ENCODE peak calls at places on chromosomes 11 and 22, in ten cellular contexts. One of them, this sample, is unnamed.

GRCh38 chr11:23423119-23423518 is 562.8 kb upstream of the CCDC179 start:
- DNase-seq in HepG2: no peak
- DNase-seq in SJSA1: no peak
- DNase-seq in nucleus accumbens: no peak
- DNase-seq in lung microvascular endothelial cell: no peak
- DNase-seq in Peyer's patch: no peak
- DNase-seq in NCI-H1436: no peak
- DNase-seq in activated naive CD4-positive, alpha-beta T cell treated with anti-CD3 and anti-CD28 coated beads, Interleukin-2, amount 50 U/mL, for 16 hours: no peak
- DNase-seq in endothelial cell: no peak
- DNase-seq in neuronal stem cell: no peak
- DNase-seq in this sample: no peak

GRCh38 chr11:8757047-8757446 is 74.5 kb downstream of the RPL27A start:
- DNase-seq in HepG2: peak
- DNase-seq in SJSA1: no peak
- DNase-seq in nucleus accumbens: no peak
- DNase-seq in lung microvascular endothelial cell: no peak
- DNase-seq in Peyer's patch: no peak
- DNase-seq in NCI-H1436: no peak
- DNase-seq in activated naive CD4-positive, alpha-beta T cell treated with anti-CD3 and anti-CD28 coated beads, Interleukin-2, amount 50 U/mL, for 16 hours: no peak
- DNase-seq in endothelial cell: no peak
- DNase-seq in neuronal stem cell: no peak
- DNase-seq in this sample: no peak

GRCh38 chr11:109970516-109971183 is 122.5 kb upstream of the ZC3H12C start:
- DNase-seq in HepG2: no peak
- DNase-seq in SJSA1: no peak
- DNase-seq in nucleus accumbens: no peak
- DNase-seq in lung microvascular endothelial cell: no peak
- DNase-seq in Peyer's patch: no peak
- DNase-seq in NCI-H1436: no peak
- DNase-seq in activated naive CD4-positive, alpha-beta T cell treated with anti-CD3 and anti-CD28 coated beads, Interleukin-2, amount 50 U/mL, for 16 hours: no peak
- DNase-seq in endothelial cell: no peak
- DNase-seq in neuronal stem cell: no peak
- DNase-seq in this sample: no peak

GRCh38 chr11:107043242-107043991 is 25.1 kb upstream of the GUCY1A2 start:
- DNase-seq in HepG2: no peak
- DNase-seq in SJSA1: peak
- DNase-seq in nucleus accumbens: no peak
- DNase-seq in lung microvascular endothelial cell: peak
- DNase-seq in Peyer's patch: no peak
- DNase-seq in NCI-H1436: no peak
- DNase-seq in activated naive CD4-positive, alpha-beta T cell treated with anti-CD3 and anti-CD28 coated beads, Interleukin-2, amount 50 U/mL, for 16 hours: no peak
- DNase-seq in endothelial cell: no peak
- DNase-seq in neuronal stem cell: no peak
- DNase-seq in this sample: no peak

GRCh38 chr11:129307162-129307561 is 68.5 kb upstream of the BARX2 start:
- DNase-seq in HepG2: no peak
- DNase-seq in SJSA1: no peak
- DNase-seq in nucleus accumbens: no peak
- DNase-seq in lung microvascular endothelial cell: no peak
- DNase-seq in Peyer's patch: no peak
- DNase-seq in NCI-H1436: no peak
- DNase-seq in activated naive CD4-positive, alpha-beta T cell treated with anti-CD3 and anti-CD28 coated beads, Interleukin-2, amount 50 U/mL, for 16 hours: no peak
- DNase-seq in endothelial cell: no peak
- DNase-seq in neuronal stem cell: no peak
- DNase-seq in this sample: no peak

GRCh38 chr22:44622147-44622427 is 79.9 kb upstream of the PRR5 start:
- DNase-seq in HepG2: no peak
- DNase-seq in SJSA1: no peak
- DNase-seq in nucleus accumbens: no peak
- DNase-seq in lung microvascular endothelial cell: no peak
- DNase-seq in Peyer's patch: no peak
- DNase-seq in NCI-H1436: peak
- DNase-seq in activated naive CD4-positive, alpha-beta T cell treated with anti-CD3 and anti-CD28 coated beads, Interleukin-2, amount 50 U/mL, for 16 hours: no peak
- DNase-seq in endothelial cell: peak
- DNase-seq in neuronal stem cell: peak
- DNase-seq in this sample: no peak

GRCh38 chr11:109033627-109034340 is 368.9 kb downstream of the DDX10 start:
- DNase-seq in HepG2: no peak
- DNase-seq in SJSA1: no peak
- DNase-seq in nucleus accumbens: no peak
- DNase-seq in lung microvascular endothelial cell: peak
- DNase-seq in Peyer's patch: no peak
- DNase-seq in NCI-H1436: no peak
- DNase-seq in activated naive CD4-positive, alpha-beta T cell treated with anti-CD3 and anti-CD28 coated beads, Interleukin-2, amount 50 U/mL, for 16 hours: no peak
- DNase-seq in endothelial cell: no peak
- DNase-seq in neuronal stem cell: no peak
- DNase-seq in this sample: no peak

GRCh38 chr11:20029193-20029592 is 131.1 kb downstream of the DBX1 start:
- DNase-seq in HepG2: no peak
- DNase-seq in SJSA1: no peak
- DNase-seq in nucleus accumbens: no peak
- DNase-seq in lung microvascular endothelial cell: no peak
- DNase-seq in Peyer's patch: no peak
- DNase-seq in NCI-H1436: no peak
- DNase-seq in activated naive CD4-positive, alpha-beta T cell treated with anti-CD3 and anti-CD28 coated beads, Interleukin-2, amount 50 U/mL, for 16 hours: no peak
- DNase-seq in endothelial cell: no peak
- DNase-seq in neuronal stem cell: no peak
- DNase-seq in this sample: no peak

GRCh38 chr22:20983081-20983745 is 1.1 kb downstream of the LZTR1 start:
- DNase-seq in HepG2: no peak
- DNase-seq in SJSA1: no peak
- DNase-seq in nucleus accumbens: no peak
- DNase-seq in lung microvascular endothelial cell: no peak
- DNase-seq in Peyer's patch: no peak
- DNase-seq in NCI-H1436: no peak
- DNase-seq in activated naive CD4-positive, alpha-beta T cell treated with anti-CD3 and anti-CD28 coated beads, Interleukin-2, amount 50 U/mL, for 16 hours: no peak
- DNase-seq in endothelial cell: no peak
- DNase-seq in neuronal stem cell: no peak
- DNase-seq in this sample: no peak

GRCh38 chr22:29799217-29799680 is 32.1 kb downstream of the UQCR10 start:
- DNase-seq in HepG2: peak
- DNase-seq in SJSA1: peak
- DNase-seq in nucleus accumbens: peak
- DNase-seq in lung microvascular endothelial cell: peak
- DNase-seq in Peyer's patch: peak
- DNase-seq in NCI-H1436: no peak
- DNase-seq in activated naive CD4-positive, alpha-beta T cell treated with anti-CD3 and anti-CD28 coated beads, Interleukin-2, amount 50 U/mL, for 16 hours: no peak
- DNase-seq in endothelial cell: no peak
- DNase-seq in neuronal stem cell: no peak
- DNase-seq in this sample: no peak

GRCh38 chr22:50439314-50440250 is 35.3 kb downstream of the SBF1 start:
- DNase-seq in HepG2: no peak
- DNase-seq in SJSA1: no peak
- DNase-seq in nucleus accumbens: no peak
- DNase-seq in lung microvascular endothelial cell: no peak
- DNase-seq in Peyer's patch: no peak
- DNase-seq in NCI-H1436: no peak
- DNase-seq in activated naive CD4-positive, alpha-beta T cell treated with anti-CD3 and anti-CD28 coated beads, Interleukin-2, amount 50 U/mL, for 16 hours: peak
- DNase-seq in endothelial cell: no peak
- DNase-seq in neuronal stem cell: no peak
- DNase-seq in this sample: no peak

GRCh38 chr22:19641254-19641982 is 72.9 kb upstream of the SEPTIN5 start:
- DNase-seq in HepG2: no peak
- DNase-seq in SJSA1: no peak
- DNase-seq in nucleus accumbens: no peak
- DNase-seq in lung microvascular endothelial cell: peak
- DNase-seq in Peyer's patch: no peak
- DNase-seq in NCI-H1436: peak
- DNase-seq in activated naive CD4-positive, alpha-beta T cell treated with anti-CD3 and anti-CD28 coated beads, Interleukin-2, amount 50 U/mL, for 16 hours: no peak
- DNase-seq in endothelial cell: peak
- DNase-seq in neuronal stem cell: peak
- DNase-seq in this sample: peak

GRCh38 chr22:38129856-38130255 is 19.4 kb upstream of the BAIAP2L2 start:
- DNase-seq in HepG2: no peak
- DNase-seq in SJSA1: no peak
- DNase-seq in nucleus accumbens: no peak
- DNase-seq in lung microvascular endothelial cell: no peak
- DNase-seq in Peyer's patch: no peak
- DNase-seq in NCI-H1436: no peak
- DNase-seq in activated naive CD4-positive, alpha-beta T cell treated with anti-CD3 and anti-CD28 coated beads, Interleukin-2, amount 50 U/mL, for 16 hours: no peak
- DNase-seq in endothelial cell: no peak
- DNase-seq in neuronal stem cell: no peak
- DNase-seq in this sample: no peak

GRCh38 chr11:82899191-82899820 is 924 bp downstream of the PRCP start:
- DNase-seq in HepG2: peak
- DNase-seq in SJSA1: no peak
- DNase-seq in nucleus accumbens: no peak
- DNase-seq in lung microvascular endothelial cell: no peak
- DNase-seq in Peyer's patch: peak
- DNase-seq in NCI-H1436: no peak
- DNase-seq in activated naive CD4-positive, alpha-beta T cell treated with anti-CD3 and anti-CD28 coated beads, Interleukin-2, amount 50 U/mL, for 16 hours: no peak
- DNase-seq in endothelial cell: no peak
- DNase-seq in neuronal stem cell: no peak
- DNase-seq in this sample: no peak

GRCh38 chr22:31211504-31211861 is 615 bp upstream of the LIMK2 start:
- DNase-seq in HepG2: no peak
- DNase-seq in SJSA1: no peak
- DNase-seq in nucleus accumbens: no peak
- DNase-seq in lung microvascular endothelial cell: no peak
- DNase-seq in Peyer's patch: no peak
- DNase-seq in NCI-H1436: no peak
- DNase-seq in activated naive CD4-positive, alpha-beta T cell treated with anti-CD3 and anti-CD28 coated beads, Interleukin-2, amount 50 U/mL, for 16 hours: no peak
- DNase-seq in endothelial cell: no peak
- DNase-seq in neuronal stem cell: no peak
- DNase-seq in this sample: no peak

GRCh38 chr11:128906185-128907065 is 15.3 kb downstream of the KCNJ5 start:
- DNase-seq in HepG2: no peak
- DNase-seq in SJSA1: no peak
- DNase-seq in nucleus accumbens: no peak
- DNase-seq in lung microvascular endothelial cell: no peak
- DNase-seq in Peyer's patch: no peak
- DNase-seq in NCI-H1436: no peak
- DNase-seq in activated naive CD4-positive, alpha-beta T cell treated with anti-CD3 and anti-CD28 coated beads, Interleukin-2, amount 50 U/mL, for 16 hours: no peak
- DNase-seq in endothelial cell: no peak
- DNase-seq in neuronal stem cell: no peak
- DNase-seq in this sample: no peak

GRCh38 chr11:36110698-36111410 is 167.0 kb downstream of the LDLRAD3 start:
- DNase-seq in HepG2: no peak
- DNase-seq in SJSA1: no peak
- DNase-seq in nucleus accumbens: no peak
- DNase-seq in lung microvascular endothelial cell: no peak
- DNase-seq in Peyer's patch: no peak
- DNase-seq in NCI-H1436: peak
- DNase-seq in activated naive CD4-positive, alpha-beta T cell treated with anti-CD3 and anti-CD28 coated beads, Interleukin-2, amount 50 U/mL, for 16 hours: no peak
- DNase-seq in endothelial cell: no peak
- DNase-seq in neuronal stem cell: no peak
- DNase-seq in this sample: no peak

GRCh38 chr11:6735306-6735705 is 36.5 kb downstream of the OR2AG2 start:
- DNase-seq in HepG2: no peak
- DNase-seq in SJSA1: no peak
- DNase-seq in nucleus accumbens: no peak
- DNase-seq in lung microvascular endothelial cell: peak
- DNase-seq in Peyer's patch: no peak
- DNase-seq in NCI-H1436: no peak
- DNase-seq in activated naive CD4-positive, alpha-beta T cell treated with anti-CD3 and anti-CD28 coated beads, Interleukin-2, amount 50 U/mL, for 16 hours: no peak
- DNase-seq in endothelial cell: no peak
- DNase-seq in neuronal stem cell: no peak
- DNase-seq in this sample: no peak

GRCh38 chr11:114330373-114330772 is 34.2 kb downstream of the NNMT start:
- DNase-seq in HepG2: no peak
- DNase-seq in SJSA1: no peak
- DNase-seq in nucleus accumbens: no peak
- DNase-seq in lung microvascular endothelial cell: no peak
- DNase-seq in Peyer's patch: no peak
- DNase-seq in NCI-H1436: no peak
- DNase-seq in activated naive CD4-positive, alpha-beta T cell treated with anti-CD3 and anti-CD28 coated beads, Interleukin-2, amount 50 U/mL, for 16 hours: no peak
- DNase-seq in endothelial cell: no peak
- DNase-seq in neuronal stem cell: no peak
- DNase-seq in this sample: no peak

This sample was measured in NT2/D1.